ENCODE peak calls at places on chromosomes 5 and 9, in four cellular contexts. J is fibroblast of lung, Z is GM23338, R is OCI-LY7. Q is an unnamed sample.

GRCh38 chr5:172802585-172803176 is 31.4 kb upstream of the ERGIC1 start:
- DNase-seq in J (peak), Z (no peak), R (no peak), Q (no peak)

GRCh38 chr5:173834070-173834771 is 53.9 kb upstream of the CPEB4 start:
- DNase-seq in J (peak), Z (no peak), R (no peak), Q (no peak)

GRCh38 chr5:114416254-114416653 is 54.4 kb downstream of the KCNN2 start:
- DNase-seq in J (no peak), Z (no peak), R (no peak), Q (no peak)

GRCh38 chr5:54404568-54404967 is 50.9 kb upstream of the HSPB3 start:
- DNase-seq in J (peak), Z (no peak), R (no peak), Q (no peak)

GRCh38 chr5:81212211-81212687 is 20.9 kb upstream of the CKMT2 start:
- DNase-seq in J (no peak), Z (no peak), R (peak), Q (no peak)

GRCh38 chr5:130773813-130774212 is 391.2 kb downstream of the HINT1 start:
- DNase-seq in J (peak), Z (no peak), R (no peak), Q (peak)

GRCh38 chr9:128482186-128482585 is 22.3 kb upstream of the GLE1 start:
- DNase-seq in J (no peak), Z (no peak), R (no peak), Q (no peak)

GRCh38 chr5:90747693-90748092 is 189.1 kb downstream of the ADGRV1 start:
- DNase-seq in J (peak), Z (peak), R (no peak), Q (no peak)

GRCh38 chr9:134302130-134302817 is 24.0 kb upstream of the RXRA start:
- DNase-seq in J (no peak), Z (no peak), R (no peak), Q (no peak)

GRCh38 chr5:71922584-71923106 is 184.6 kb upstream of the MAP1B start:
- DNase-seq in J (peak), Z (no peak), R (no peak), Q (peak)

GRCh38 chr5:108747111-108748009 is at the start of gene FER:
- DNase-seq in J (peak), Z (no peak), R (peak), Q (peak)
- H2AFZ ChIP-seq in J (peak), Z (peak), R (peak), Q (peak)

GRCh38 chr5:87074934-87075541 is 192.6 kb upstream of the RASA1 start:
- DNase-seq in J (no peak), Z (no peak), R (peak), Q (peak)
- H2AFZ ChIP-seq in J (no peak), Z (peak), R (peak), Q (peak)

GRCh38 chr9:20603524-20604268 is 18.6 kb downstream of the MLLT3 start:
- DNase-seq in J (no peak), Z (no peak), R (no peak), Q (no peak)
- H2AFZ ChIP-seq in J (no peak), Z (no peak), R (no peak), Q (no peak)

GRCh38 chr9:16247188-16247875 is 623.1 kb downstream of the BNC2 start:
- DNase-seq in J (peak), Z (no peak), R (no peak), Q (no peak)
- H2AFZ ChIP-seq in J (no peak), Z (no peak), R (no peak), Q (no peak)

GRCh38 chr5:43772601-43773031 is 169.6 kb downstream of the NNT start:
- DNase-seq in J (peak), Z (no peak), R (no peak), Q (no peak)

GRCh38 chr5:43769576-43770352 is 166.8 kb downstream of the NNT start:
- DNase-seq in J (peak), Z (no peak), R (no peak), Q (no peak)

GRCh38 chr5:43771611-43772031 is 168.6 kb downstream of the NNT start:
- DNase-seq in J (no peak), Z (no peak), R (no peak), Q (no peak)

GRCh38 chr5:43775000-43775399 is 172.0 kb downstream of the NNT start:
- DNase-seq in J (no peak), Z (no peak), R (no peak), Q (no peak)

GRCh38 chr5:43773032-43773830 is 170.3 kb downstream of the NNT start:
- DNase-seq in J (peak), Z (peak), R (peak), Q (no peak)
- H2AFZ ChIP-seq in J (no peak), Z (no peak), R (no peak), Q (peak)

DNA sequence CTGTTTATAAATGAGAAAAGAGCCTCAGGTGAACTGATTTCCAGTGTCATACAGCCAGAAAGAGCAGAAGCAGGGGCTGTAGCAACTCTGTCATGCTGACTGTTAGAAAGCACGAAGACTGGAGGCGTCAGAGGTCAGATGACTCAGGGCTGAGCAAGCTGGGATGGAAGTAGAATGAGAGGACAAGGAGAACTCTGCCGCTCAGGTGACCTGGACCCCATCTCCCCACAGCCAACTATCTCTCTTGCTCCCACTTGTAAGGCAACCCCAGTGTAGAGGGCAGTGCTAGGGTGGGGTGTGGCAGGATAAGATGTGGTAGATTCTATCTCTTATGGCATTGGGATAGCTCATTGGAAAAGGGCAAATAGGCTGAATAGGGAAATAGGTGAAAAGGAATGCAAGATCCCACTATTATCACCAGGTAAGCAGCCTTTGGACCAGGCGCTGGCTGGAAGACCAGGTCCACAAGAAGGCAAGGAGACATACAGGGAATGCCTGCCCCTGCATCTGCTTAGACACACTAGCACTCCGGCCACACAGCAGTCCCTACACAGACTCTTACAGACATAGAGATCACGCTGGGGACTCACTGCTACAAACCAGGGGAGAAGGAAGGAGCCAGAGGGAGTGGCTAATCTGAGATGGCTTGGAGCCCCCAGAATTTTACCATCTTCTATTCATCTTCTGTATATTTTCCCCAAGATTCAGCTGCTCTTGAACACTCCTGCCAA is 21.2 kb upstream of the LOX start:
- DNase-seq in J (peak), Z (no peak), R (no peak), Q (peak)
- H2AFZ ChIP-seq in J (no peak), Z (peak), R (no peak), Q (no peak)

GRCh38 chr5:96699186-96699820 is 37.1 kb downstream of the CAST start:
- DNase-seq in J (peak), Z (peak), R (no peak), Q (no peak)
- H2AFZ ChIP-seq in J (no peak), Z (peak), R (no peak), Q (no peak)

GRCh38 chr9:125890793-125891192 is 143.6 kb downstream of the PBX3 start:
- DNase-seq in J (no peak), Z (no peak), R (no peak), Q (no peak)
- H2AFZ ChIP-seq in J (no peak), Z (no peak), R (no peak), Q (no peak)